ENCODE peak calls at places on chromosomes 11 and 22, in four cellular contexts. T, F, K and Q are unnamed samples. For H3K4me1, the result is how much of the 10 kb centered on the place peaks cover.

GRCh38 chr11:85619497-85619896 is 7.6 kb downstream of the DLG2 start:
- DNase-seq in T (no peak), F (no peak), K (no peak), Q (no peak)

GRCh38 chr11:73931039-73931645 is 19.7 kb upstream of the DNAJB13 start:
- DNase-seq in T (peak), F (peak), K (peak), Q (no peak)

GRCh38 chr11:65739022-65739421 is 18.4 kb upstream of the RNASEH2C start:
- DNase-seq in T (no peak), F (no peak), K (no peak), Q (no peak)

GRCh38 chr11:94000641-94001040 is 20.5 kb upstream of the HEPHL1 start:
- DNase-seq in T (no peak), F (no peak), K (no peak), Q (no peak)

GRCh38 chr11:748007-748359 is 719 bp downstream of the TALDO1 start:
- DNase-seq in T (no peak), F (no peak), K (no peak), Q (no peak)

GRCh38 chr11:110909331-110909730 is 197.1 kb upstream of the ARHGAP20 start:
- DNase-seq in T (no peak), F (no peak), K (no peak), Q (no peak)

GRCh38 chr11:66950113-66950535 is 8.1 kb downstream of the PC start:
- DNase-seq in T (no peak), F (peak), K (peak), Q (no peak)

GRCh38 chr11:125402436-125402835 is 93.6 kb downstream of the FEZ1 start:
- DNase-seq in T (no peak), F (no peak), K (peak), Q (no peak)

GRCh38 chr11:84930863-84931262 is 696.3 kb downstream of the DLG2 start:
- DNase-seq in T (no peak), F (no peak), K (no peak), Q (no peak)

GRCh38 chr22:35379146-35379993 is 1.5 kb upstream of the HMOX1 start:
- DNase-seq in T (no peak), F (no peak), K (no peak), Q (no peak)

GRCh38 chr11:43825217-43825816 is 55.3 kb upstream of the ALKBH3 start:
- DNase-seq in T (no peak), F (no peak), K (no peak), Q (no peak)

GRCh38 chr11:66136752-66137123 is 66.7 kb downstream of the PACS1 start:
- DNase-seq in T (no peak), F (no peak), K (no peak), Q (no peak)

GRCh38 chr22:46902436-46902835 is 140.0 kb downstream of the TBC1D22A start:
- DNase-seq in T (no peak), F (no peak), K (no peak), Q (no peak)

GRCh38 chr11:76803023-76803422 is 19.9 kb downstream of the TSKU start:
- DNase-seq in T (no peak), F (no peak), K (peak), Q (no peak)
- H3K4me1 ChIP-seq in T (under half), F (under half), K (under half), Q (under half)

DNA sequence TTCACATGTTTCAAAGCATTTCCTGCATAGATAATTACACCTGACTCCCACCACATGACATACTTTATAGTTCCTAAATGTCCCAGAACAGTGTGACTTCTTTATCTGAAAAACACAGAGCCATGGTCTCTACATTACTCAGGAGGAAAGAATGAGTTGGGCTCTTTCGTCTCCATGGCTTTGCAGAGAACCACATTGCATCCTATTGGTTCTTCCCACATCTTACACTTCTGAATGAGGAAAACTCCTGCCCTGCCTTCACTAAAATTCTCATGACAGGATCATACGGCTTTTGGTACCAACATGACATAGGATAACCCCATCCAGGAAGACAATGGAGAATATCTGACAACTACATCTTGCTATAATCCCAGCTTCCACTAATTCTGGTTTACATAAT is 88.5 kb downstream of the ETS1 start:
- DNase-seq in T (no peak), F (no peak), K (no peak), Q (no peak)
- H3K4me1 ChIP-seq in T (half or more), F (under half), K (half or more), Q (under half)

GRCh38 chr22:50346415-50346945 is 3.4 kb downstream of the PPP6R2 start:
- DNase-seq in T (no peak), F (no peak), K (no peak), Q (no peak)
- H3K4me1 ChIP-seq in T (under half), F (under half), K (under half), Q (under half)

DNA sequence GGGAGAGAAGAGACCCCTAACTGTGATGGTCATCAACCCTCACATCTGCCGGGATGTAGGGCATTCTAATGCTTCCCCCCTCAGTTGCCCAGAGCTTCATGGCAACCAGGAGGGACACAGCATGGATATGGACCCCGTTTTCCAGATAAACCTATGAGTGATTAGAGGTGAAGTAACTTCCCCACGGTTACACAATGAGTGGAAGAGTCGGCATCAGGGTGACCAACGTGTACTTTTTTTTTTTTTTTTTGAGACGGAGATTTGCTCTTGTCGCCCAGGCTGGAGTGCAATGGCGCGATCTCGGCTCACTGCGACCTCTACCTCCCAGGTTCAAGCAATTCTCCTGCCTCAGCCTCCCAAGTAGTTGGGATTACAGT is 25.0 kb downstream of the TXN2 start:
- DNase-seq in T (no peak), F (no peak), K (no peak), Q (no peak)
- H3K4me1 ChIP-seq in T (under half), F (under half), K (under half), Q (under half)

GRCh38 chr11:2199466-2200341 is 28.1 kb upstream of the TH start:
- DNase-seq in T (no peak), F (no peak), K (no peak), Q (no peak)
- H3K4me1 ChIP-seq in T (under half), F (under half), K (under half), Q (under half)

GRCh38 chr11:118233377-118233776 is 8.6 kb upstream of the JAML start:
- DNase-seq in T (no peak), F (no peak), K (no peak), Q (no peak)

GRCh38 chr11:118227865-118228785 is 3.3 kb upstream of the JAML start:
- DNase-seq in T (no peak), F (no peak), K (no peak), Q (no peak)

GRCh38 chr11:118232659-118233058 is 7.8 kb upstream of the JAML start:
- DNase-seq in T (no peak), F (no peak), K (no peak), Q (no peak)

GRCh38 chr11:118229274-118229847 is 4.5 kb upstream of the JAML start:
- DNase-seq in T (no peak), F (no peak), K (no peak), Q (no peak)

GRCh38 chr11:118230088-118230487 is 5.3 kb upstream of the JAML start:
- DNase-seq in T (peak), F (no peak), K (no peak), Q (no peak)
- H3K4me1 ChIP-seq in T (half or more), F (under half), K (under half), Q (under half)

DNA sequence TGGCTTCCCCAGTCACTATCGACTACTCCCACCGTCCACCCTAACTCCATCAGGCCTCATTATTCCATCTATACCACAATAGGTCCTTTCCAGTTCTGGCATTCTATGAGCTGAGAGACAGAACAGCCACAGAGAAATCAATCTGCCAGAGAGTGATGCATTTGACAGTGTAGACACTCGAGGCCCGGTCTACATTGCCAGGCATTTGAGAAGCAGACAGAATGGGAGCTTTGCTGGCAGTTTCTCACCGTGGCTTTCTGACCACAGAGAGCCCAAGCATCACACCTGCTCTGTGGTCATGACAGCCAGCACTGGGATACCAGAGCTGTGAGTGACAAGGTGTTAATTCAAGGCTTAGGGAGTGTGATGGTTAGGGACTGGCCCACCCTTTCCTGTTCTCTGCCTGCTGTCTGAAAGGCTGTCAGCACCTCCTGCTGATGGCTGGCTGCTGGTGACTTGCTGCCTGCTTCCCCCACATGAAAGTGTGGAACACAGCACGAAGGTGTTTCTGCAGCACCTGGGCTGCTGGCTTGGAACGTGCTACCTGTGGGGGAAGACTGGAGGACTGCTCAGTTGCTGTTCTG is 137.8 kb downstream of the KIRREL3 start:
- DNase-seq in T (no peak), F (peak), K (no peak), Q (no peak)
- H3K4me1 ChIP-seq in T (under half), F (under half), K (under half), Q (under half)